ENCODE peak calls at places on chromosomes 7 and 10, in four cellular contexts. G, D, K and T are unnamed samples.

GRCh38 chr7:138514044-138514443 is 54.0 kb downstream of the TRIM24 start:
- DNase-seq in G (no peak), D (no peak), K (no peak), T (no peak)

GRCh38 chr7:2518737-2519118 is 846 bp upstream of the LFNG start:
- DNase-seq in G (no peak), D (no peak), K (no peak), T (no peak)

GRCh38 chr10:24207781-24208611 is 942 bp upstream of the KIAA1217 start:
- DNase-seq in G (peak), D (no peak), K (no peak), T (no peak)

GRCh38 chr7:74006451-74007259 is 21.3 kb upstream of the ELN start:
- DNase-seq in G (no peak), D (no peak), K (peak), T (no peak)

GRCh38 chr10:97234403-97234802 is 48.6 kb upstream of the SLIT1 start:
- DNase-seq in G (peak), D (no peak), K (peak), T (no peak)

GRCh38 chr10:21166557-21167287 is 269.6 kb upstream of the NEBL start:
- DNase-seq in G (no peak), D (no peak), K (no peak), T (no peak)

GRCh38 chr7:108605582-108606173 is 36.0 kb downstream of the DNAJB9 start:
- DNase-seq in G (no peak), D (no peak), K (no peak), T (no peak)

GRCh38 chr10:113103131-113103830 is 153.2 kb downstream of the TCF7L2 start:
- DNase-seq in G (no peak), D (no peak), K (no peak), T (peak)

GRCh38 chr7:47375121-47375551 is 206.8 kb downstream of the TNS3 start:
- DNase-seq in G (no peak), D (no peak), K (no peak), T (no peak)

GRCh38 chr10:69352569-69353264 is 64.0 kb downstream of the TACR2 start:
- DNase-seq in G (no peak), D (no peak), K (no peak), T (no peak)

GRCh38 chr10:19302117-19302516 is 253.5 kb downstream of the MALRD1 start:
- DNase-seq in G (no peak), D (no peak), K (no peak), T (no peak)

GRCh38 chr10:13365168-13365687 is 17.1 kb upstream of the SEPHS1 start:
- DNase-seq in G (no peak), D (no peak), K (no peak), T (no peak)

GRCh38 chr10:16788125-16788524 is 29.1 kb downstream of the RSU1 start:
- DNase-seq in G (no peak), D (no peak), K (no peak), T (no peak)

GRCh38 chr10:72090326-72090725 is 2.0 kb upstream of the SPOCK2 start:
- DNase-seq in G (no peak), D (no peak), K (no peak), T (no peak)

GRCh38 chr10:118841881-118842605 is 87.3 kb upstream of the CACUL1 start:
- DNase-seq in G (no peak), D (no peak), K (no peak), T (no peak)

GRCh38 chr10:118845776-118846175 is 91.0 kb upstream of the CACUL1 start:
- DNase-seq in G (no peak), D (no peak), K (no peak), T (no peak)

GRCh38 chr10:118842826-118843624 is 88.3 kb upstream of the CACUL1 start:
- DNase-seq in G (no peak), D (no peak), K (no peak), T (no peak)

GRCh38 chr10:118843647-118844265 is 89.0 kb upstream of the CACUL1 start:
- DNase-seq in G (no peak), D (no peak), K (no peak), T (no peak)

DNA sequence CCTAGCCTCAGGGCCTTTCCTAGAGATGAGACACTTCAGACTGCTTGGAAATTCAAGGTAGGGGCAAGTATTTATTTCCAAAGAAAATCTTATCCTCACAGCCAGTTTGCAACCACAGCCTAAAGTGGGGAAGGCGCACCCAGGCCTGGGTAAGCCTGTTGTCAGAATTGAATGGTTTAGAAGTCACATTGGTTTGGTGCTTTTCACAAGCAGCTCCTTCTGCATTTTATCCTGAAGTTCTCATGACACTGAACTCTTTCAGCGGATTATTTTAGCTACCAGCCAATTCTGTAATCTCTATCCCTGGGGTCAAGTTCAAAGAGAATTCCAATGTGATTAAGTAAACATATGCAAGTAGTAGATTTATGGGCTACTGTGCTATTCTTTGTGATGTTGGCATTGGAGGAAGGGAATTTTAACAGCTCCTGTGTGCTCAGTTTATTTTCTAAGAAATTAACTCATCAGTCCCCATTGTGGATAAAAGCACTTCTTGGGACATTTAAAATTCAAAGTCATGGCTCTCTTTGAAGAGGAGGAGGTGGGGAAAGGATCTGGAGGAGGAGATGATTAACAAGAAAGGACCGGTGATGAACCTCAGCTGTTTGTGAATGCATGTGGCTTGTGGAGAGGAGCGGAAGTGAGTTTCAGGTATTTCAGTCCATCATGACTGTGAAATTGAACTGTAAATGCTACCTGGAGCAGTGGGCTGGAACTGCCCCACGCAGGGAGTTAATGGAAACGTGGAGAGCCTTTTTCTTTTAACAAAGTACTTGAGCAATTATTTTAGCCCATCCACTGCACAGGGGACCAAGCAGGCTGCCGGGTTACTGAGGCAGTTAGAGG is 90.2 kb upstream of the CACUL1 start:
- DNase-seq in G (no peak), D (no peak), K (no peak), T (no peak)
- TF ChIP-seq MAX in G (no peak), D (no peak), K (no peak), T (no peak)

GRCh38 chr10:132879408-132880147 is 62.8 kb downstream of the CFAP46 start:
- DNase-seq in G (no peak), D (no peak), K (no peak), T (no peak)

GRCh38 chr10:132877473-132877872 is 64.9 kb downstream of the CFAP46 start:
- DNase-seq in G (no peak), D (no peak), K (no peak), T (no peak)

GRCh38 chr10:132878730-132879407 is 63.5 kb downstream of the CFAP46 start:
- DNase-seq in G (no peak), D (no peak), K (no peak), T (peak)

GRCh38 chr10:132876967-132877366 is 65.4 kb downstream of the CFAP46 start:
- DNase-seq in G (no peak), D (no peak), K (no peak), T (no peak)

GRCh38 chr10:132878091-132878729 is 64.2 kb downstream of the CFAP46 start:
- DNase-seq in G (no peak), D (no peak), K (no peak), T (peak)
- TF ChIP-seq TCF12 in G (no peak), D (no peak), K (no peak), T (no peak)

GRCh38 chr7:23598321-23598720 is 1.1 kb downstream of the CCDC126 start:
- DNase-seq in G (peak), D (no peak), K (no peak), T (no peak)
- TF ChIP-seq MAX in G (no peak), D (no peak), K (no peak), T (no peak)

GRCh38 chr10:91630592-91630991 is 2.3 kb downstream of the PPP1R3C start:
- DNase-seq in G (no peak), D (no peak), K (no peak), T (no peak)

GRCh38 chr10:91624633-91625032 is 8.2 kb downstream of the PPP1R3C start:
- DNase-seq in G (no peak), D (no peak), K (no peak), T (no peak)

GRCh38 chr10:91629715-91630549 is 2.9 kb downstream of the PPP1R3C start:
- DNase-seq in G (no peak), D (no peak), K (no peak), T (no peak)

GRCh38 chr10:91626936-91627335 is 5.9 kb downstream of the PPP1R3C start:
- DNase-seq in G (no peak), D (no peak), K (no peak), T (no peak)

DNA sequence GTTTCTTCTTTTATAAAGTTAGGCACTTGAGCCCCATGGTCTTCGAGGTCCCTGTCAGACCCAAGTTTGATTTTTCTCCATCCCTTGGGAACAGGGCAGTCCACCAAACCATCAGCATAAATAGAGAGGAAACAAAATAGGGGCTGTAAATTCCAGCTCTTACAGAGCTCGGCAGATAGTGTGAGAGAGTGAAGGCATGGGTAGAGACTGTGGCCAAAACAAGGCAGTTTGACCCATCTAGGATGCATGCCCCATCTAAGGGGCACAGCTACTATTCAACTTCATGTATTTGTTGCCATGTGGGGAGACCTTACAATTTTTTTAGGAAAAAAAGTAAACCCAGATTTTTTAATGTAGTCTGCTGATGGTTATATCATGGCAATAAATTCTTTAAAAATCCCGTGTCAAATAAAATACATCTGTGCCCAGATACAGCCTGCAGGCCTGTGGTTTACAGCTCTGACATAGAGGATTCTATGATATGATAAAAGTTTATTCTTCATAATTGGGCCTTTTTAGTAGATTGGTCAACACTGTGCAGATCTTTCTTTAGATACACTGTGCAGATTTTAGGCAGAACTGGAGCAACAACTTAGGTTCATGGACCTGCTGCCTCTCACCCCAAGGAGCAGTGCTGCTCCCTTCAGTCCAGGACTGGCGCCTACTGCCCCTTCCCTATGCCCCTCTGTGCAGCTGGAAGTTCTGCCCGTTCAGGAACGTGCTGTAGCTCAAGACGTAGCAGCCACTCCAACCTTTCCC is 5.3 kb downstream of the PPP1R3C start:
- DNase-seq in G (no peak), D (no peak), K (no peak), T (no peak)
- TF ChIP-seq TCF12 in G (no peak), D (no peak), K (peak), T (no peak)